ENCODE peak calls at places on chromosomes 5 and 9, in nine cellular contexts. One of them, this sample, is unnamed.

GRCh38 chr5:160173-160510 is 31.2 kb upstream of the LRRC14B start:
- DNase-seq in bronchial epithelial cell: no peak
- DNase-seq in cardiac fibroblast: no peak
- DNase-seq in spleen: peak; percentile 62
- DNase-seq in heart right ventricle: no peak
- DNase-seq in HuH-7: no peak
- DNase-seq in NCI-H1417: no peak
- DNase-seq in NCI-H69: no peak
- DNase-seq in stimulated activated CD8-positive, alpha-beta memory T cell treated with anti-CD3 and anti-CD28 coated beads, Interleukin-15, amount 100 ng/mL, for 1 hour: no peak
- DNase-seq in this sample: no peak

GRCh38 chr9:96031366-96031824 is 155.9 kb downstream of the ERCC6L2 start:
- DNase-seq in bronchial epithelial cell: peak; percentile 40
- DNase-seq in cardiac fibroblast: peak; percentile 65
- DNase-seq in spleen: no peak
- DNase-seq in heart right ventricle: peak; percentile 41
- DNase-seq in HuH-7: no peak
- DNase-seq in NCI-H1417: peak; percentile 98
- DNase-seq in NCI-H69: peak; percentile 99
- DNase-seq in stimulated activated CD8-positive, alpha-beta memory T cell treated with anti-CD3 and anti-CD28 coated beads, Interleukin-15, amount 100 ng/mL, for 1 hour: no peak
- DNase-seq in this sample: no peak

GRCh38 chr5:85716344-85717202 is 901.2 kb upstream of the COX7C start:
- DNase-seq in bronchial epithelial cell: no peak
- DNase-seq in cardiac fibroblast: no peak
- DNase-seq in spleen: no peak
- DNase-seq in heart right ventricle: no peak
- DNase-seq in HuH-7: no peak
- DNase-seq in NCI-H1417: no peak
- DNase-seq in NCI-H69: no peak
- DNase-seq in stimulated activated CD8-positive, alpha-beta memory T cell treated with anti-CD3 and anti-CD28 coated beads, Interleukin-15, amount 100 ng/mL, for 1 hour: no peak
- DNase-seq in this sample: no peak

GRCh38 chr9:16268037-16269010 is 602.1 kb downstream of the BNC2 start:
- DNase-seq in bronchial epithelial cell: peak; percentile 19
- DNase-seq in cardiac fibroblast: peak; percentile 36
- DNase-seq in spleen: no peak
- DNase-seq in heart right ventricle: no peak
- DNase-seq in HuH-7: no peak
- DNase-seq in NCI-H1417: no peak
- DNase-seq in NCI-H69: no peak
- DNase-seq in stimulated activated CD8-positive, alpha-beta memory T cell treated with anti-CD3 and anti-CD28 coated beads, Interleukin-15, amount 100 ng/mL, for 1 hour: no peak
- DNase-seq in this sample: no peak

GRCh38 chr5:160260881-160261815 is 31.8 kb downstream of the FABP6 start:
- DNase-seq in bronchial epithelial cell: peak; percentile 72
- DNase-seq in cardiac fibroblast: peak; percentile 92
- DNase-seq in spleen: peak; percentile 80
- DNase-seq in heart right ventricle: no peak
- DNase-seq in HuH-7: no peak
- DNase-seq in NCI-H1417: no peak
- DNase-seq in NCI-H69: no peak
- DNase-seq in stimulated activated CD8-positive, alpha-beta memory T cell treated with anti-CD3 and anti-CD28 coated beads, Interleukin-15, amount 100 ng/mL, for 1 hour: no peak
- DNase-seq in this sample: no peak

GRCh38 chr5:127031147-127031862 is 947 bp upstream of the MARCHF3 start:
- DNase-seq in bronchial epithelial cell: no peak
- DNase-seq in cardiac fibroblast: no peak
- DNase-seq in spleen: peak; percentile 91
- DNase-seq in heart right ventricle: no peak
- DNase-seq in HuH-7: peak; percentile 23
- DNase-seq in NCI-H1417: no peak
- DNase-seq in NCI-H69: peak; percentile 77
- DNase-seq in stimulated activated CD8-positive, alpha-beta memory T cell treated with anti-CD3 and anti-CD28 coated beads, Interleukin-15, amount 100 ng/mL, for 1 hour: no peak
- DNase-seq in this sample: no peak

GRCh38 chr5:172486451-172486850 is 32.1 kb upstream of the SH3PXD2B start:
- DNase-seq in bronchial epithelial cell: no peak
- DNase-seq in cardiac fibroblast: no peak
- DNase-seq in spleen: no peak
- DNase-seq in heart right ventricle: peak; percentile 40
- DNase-seq in HuH-7: no peak
- DNase-seq in NCI-H1417: no peak
- DNase-seq in NCI-H69: no peak
- DNase-seq in stimulated activated CD8-positive, alpha-beta memory T cell treated with anti-CD3 and anti-CD28 coated beads, Interleukin-15, amount 100 ng/mL, for 1 hour: no peak
- DNase-seq in this sample: peak; percentile 34

GRCh38 chr5:149110406-149110805 is 30.9 kb upstream of the ABLIM3 start:
- DNase-seq in bronchial epithelial cell: peak; percentile 43
- DNase-seq in cardiac fibroblast: no peak
- DNase-seq in spleen: no peak
- DNase-seq in heart right ventricle: no peak
- DNase-seq in HuH-7: no peak
- DNase-seq in NCI-H1417: no peak
- DNase-seq in NCI-H69: no peak
- DNase-seq in stimulated activated CD8-positive, alpha-beta memory T cell treated with anti-CD3 and anti-CD28 coated beads, Interleukin-15, amount 100 ng/mL, for 1 hour: no peak
- DNase-seq in this sample: no peak

GRCh38 chr9:88814521-88815101 is 176.7 kb upstream of the S1PR3 start:
- DNase-seq in bronchial epithelial cell: no peak
- DNase-seq in cardiac fibroblast: peak; percentile 82
- DNase-seq in spleen: no peak
- DNase-seq in heart right ventricle: peak; percentile 77
- DNase-seq in HuH-7: no peak
- DNase-seq in NCI-H1417: no peak
- DNase-seq in NCI-H69: no peak
- DNase-seq in stimulated activated CD8-positive, alpha-beta memory T cell treated with anti-CD3 and anti-CD28 coated beads, Interleukin-15, amount 100 ng/mL, for 1 hour: no peak
- DNase-seq in this sample: no peak

GRCh38 chr9:111622626-111623025 is 8.5 kb upstream of the DNAJC25 start:
- DNase-seq in bronchial epithelial cell: peak; percentile 79
- DNase-seq in cardiac fibroblast: peak; percentile 85
- DNase-seq in spleen: no peak
- DNase-seq in heart right ventricle: no peak
- DNase-seq in HuH-7: no peak
- DNase-seq in NCI-H1417: no peak
- DNase-seq in NCI-H69: no peak
- DNase-seq in stimulated activated CD8-positive, alpha-beta memory T cell treated with anti-CD3 and anti-CD28 coated beads, Interleukin-15, amount 100 ng/mL, for 1 hour: no peak
- DNase-seq in this sample: no peak

GRCh38 chr5:5666076-5666365 is 243.5 kb downstream of the ICE1 start:
- DNase-seq in bronchial epithelial cell: no peak
- DNase-seq in cardiac fibroblast: no peak
- DNase-seq in spleen: no peak
- DNase-seq in heart right ventricle: no peak
- DNase-seq in HuH-7: no peak
- DNase-seq in NCI-H1417: no peak
- DNase-seq in NCI-H69: no peak
- DNase-seq in stimulated activated CD8-positive, alpha-beta memory T cell treated with anti-CD3 and anti-CD28 coated beads, Interleukin-15, amount 100 ng/mL, for 1 hour: no peak
- DNase-seq in this sample: no peak

GRCh38 chr9:17251100-17251499 is 116.3 kb downstream of the CNTLN start:
- DNase-seq in bronchial epithelial cell: no peak
- DNase-seq in cardiac fibroblast: no peak
- DNase-seq in spleen: no peak
- DNase-seq in heart right ventricle: no peak
- DNase-seq in HuH-7: no peak
- DNase-seq in NCI-H1417: no peak
- DNase-seq in NCI-H69: no peak
- DNase-seq in stimulated activated CD8-positive, alpha-beta memory T cell treated with anti-CD3 and anti-CD28 coated beads, Interleukin-15, amount 100 ng/mL, for 1 hour: no peak
- DNase-seq in this sample: no peak

GRCh38 chr9:91803143-91803940 is 146.7 kb downstream of the ROR2 start:
- DNase-seq in bronchial epithelial cell: no peak
- DNase-seq in cardiac fibroblast: peak; percentile 54
- DNase-seq in spleen: no peak
- DNase-seq in heart right ventricle: no peak
- DNase-seq in HuH-7: no peak
- DNase-seq in NCI-H1417: no peak
- DNase-seq in NCI-H69: no peak
- DNase-seq in stimulated activated CD8-positive, alpha-beta memory T cell treated with anti-CD3 and anti-CD28 coated beads, Interleukin-15, amount 100 ng/mL, for 1 hour: no peak
- DNase-seq in this sample: no peak

GRCh38 chr9:100473271-100474081 is 527 bp downstream of the TMEFF1 start:
- DNase-seq in bronchial epithelial cell: no peak
- DNase-seq in cardiac fibroblast: peak; percentile 35
- DNase-seq in spleen: peak; percentile 78
- DNase-seq in heart right ventricle: no peak
- DNase-seq in HuH-7: peak; percentile 46
- DNase-seq in NCI-H1417: peak; percentile 81
- DNase-seq in NCI-H69: peak; percentile 88
- DNase-seq in stimulated activated CD8-positive, alpha-beta memory T cell treated with anti-CD3 and anti-CD28 coated beads, Interleukin-15, amount 100 ng/mL, for 1 hour: no peak
- DNase-seq in this sample: peak; percentile 61

GRCh38 chr5:103587185-103587748 is 24.7 kb upstream of the NUDT12 start:
- DNase-seq in bronchial epithelial cell: peak; percentile 41
- DNase-seq in cardiac fibroblast: peak; percentile 55
- DNase-seq in spleen: no peak
- DNase-seq in heart right ventricle: no peak
- DNase-seq in HuH-7: peak; percentile 8
- DNase-seq in NCI-H1417: peak; percentile 78
- DNase-seq in NCI-H69: peak; percentile 77
- DNase-seq in stimulated activated CD8-positive, alpha-beta memory T cell treated with anti-CD3 and anti-CD28 coated beads, Interleukin-15, amount 100 ng/mL, for 1 hour: no peak
- DNase-seq in this sample: no peak

GRCh38 chr9:136659861-136660784 is 2.6 kb upstream of the EGFL7 start:
- DNase-seq in bronchial epithelial cell: no peak
- DNase-seq in cardiac fibroblast: no peak
- DNase-seq in spleen: peak; percentile 61
- DNase-seq in heart right ventricle: peak; percentile 8
- DNase-seq in HuH-7: no peak
- DNase-seq in NCI-H1417: no peak
- DNase-seq in NCI-H69: no peak
- DNase-seq in stimulated activated CD8-positive, alpha-beta memory T cell treated with anti-CD3 and anti-CD28 coated beads, Interleukin-15, amount 100 ng/mL, for 1 hour: no peak
- DNase-seq in this sample: no peak

GRCh38 chr9:33465096-33465495 is 8.6 kb downstream of the NOL6 start:
- DNase-seq in bronchial epithelial cell: no peak
- DNase-seq in cardiac fibroblast: no peak
- DNase-seq in spleen: peak; percentile 71
- DNase-seq in heart right ventricle: no peak
- DNase-seq in HuH-7: no peak
- DNase-seq in NCI-H1417: no peak
- DNase-seq in NCI-H69: no peak
- DNase-seq in stimulated activated CD8-positive, alpha-beta memory T cell treated with anti-CD3 and anti-CD28 coated beads, Interleukin-15, amount 100 ng/mL, for 1 hour: no peak
- DNase-seq in this sample: no peak

GRCh38 chr5:181241393-181241975 is 2.2 kb downstream of the RACK1 start:
- DNase-seq in bronchial epithelial cell: peak; percentile 95
- DNase-seq in cardiac fibroblast: peak; percentile 85
- DNase-seq in spleen: no peak
- DNase-seq in heart right ventricle: no peak
- DNase-seq in HuH-7: no peak
- DNase-seq in NCI-H1417: no peak
- DNase-seq in NCI-H69: no peak
- DNase-seq in stimulated activated CD8-positive, alpha-beta memory T cell treated with anti-CD3 and anti-CD28 coated beads, Interleukin-15, amount 100 ng/mL, for 1 hour: no peak
- DNase-seq in this sample: no peak

GRCh38 chr5:153601377-153601776 is 110.9 kb downstream of the GRIA1 start:
- DNase-seq in bronchial epithelial cell: no peak
- DNase-seq in cardiac fibroblast: no peak
- DNase-seq in spleen: no peak
- DNase-seq in heart right ventricle: no peak
- DNase-seq in HuH-7: no peak
- DNase-seq in NCI-H1417: no peak
- DNase-seq in NCI-H69: peak; percentile 18
- DNase-seq in stimulated activated CD8-positive, alpha-beta memory T cell treated with anti-CD3 and anti-CD28 coated beads, Interleukin-15, amount 100 ng/mL, for 1 hour: no peak
- DNase-seq in this sample: no peak

GRCh38 chr5:181108578-181109165 is 22.3 kb downstream of the OR2V1 start:
- DNase-seq in bronchial epithelial cell: no peak
- DNase-seq in cardiac fibroblast: no peak
- DNase-seq in spleen: no peak
- DNase-seq in heart right ventricle: no peak
- DNase-seq in HuH-7: no peak
- DNase-seq in NCI-H1417: no peak
- DNase-seq in NCI-H69: no peak
- DNase-seq in stimulated activated CD8-positive, alpha-beta memory T cell treated with anti-CD3 and anti-CD28 coated beads, Interleukin-15, amount 100 ng/mL, for 1 hour: no peak
- DNase-seq in this sample: peak; percentile 78

GRCh38 chr5:91293131-91293530 is 90.0 kb downstream of the ARRDC3 start:
- DNase-seq in bronchial epithelial cell: no peak
- DNase-seq in cardiac fibroblast: no peak
- DNase-seq in spleen: no peak
- DNase-seq in heart right ventricle: no peak
- DNase-seq in HuH-7: no peak
- DNase-seq in NCI-H1417: peak; percentile 28
- DNase-seq in NCI-H69: peak; percentile 88
- DNase-seq in stimulated activated CD8-positive, alpha-beta memory T cell treated with anti-CD3 and anti-CD28 coated beads, Interleukin-15, amount 100 ng/mL, for 1 hour: no peak
- DNase-seq in this sample: no peak

GRCh38 chr5:123181394-123181801 is 92.4 kb downstream of the PRDM6 start:
- DNase-seq in bronchial epithelial cell: peak; percentile 12
- DNase-seq in cardiac fibroblast: no peak
- DNase-seq in spleen: no peak
- DNase-seq in heart right ventricle: no peak
- DNase-seq in HuH-7: no peak
- DNase-seq in NCI-H1417: no peak
- DNase-seq in NCI-H69: peak; percentile 21
- DNase-seq in stimulated activated CD8-positive, alpha-beta memory T cell treated with anti-CD3 and anti-CD28 coated beads, Interleukin-15, amount 100 ng/mL, for 1 hour: no peak
- DNase-seq in this sample: no peak

GRCh38 chr5:142863856-142864255 is 93.7 kb downstream of the ARHGAP26 start:
- DNase-seq in bronchial epithelial cell: no peak
- DNase-seq in cardiac fibroblast: no peak
- DNase-seq in spleen: no peak
- DNase-seq in heart right ventricle: no peak
- DNase-seq in HuH-7: no peak
- DNase-seq in NCI-H1417: no peak
- DNase-seq in NCI-H69: no peak
- DNase-seq in stimulated activated CD8-positive, alpha-beta memory T cell treated with anti-CD3 and anti-CD28 coated beads, Interleukin-15, amount 100 ng/mL, for 1 hour: no peak
- DNase-seq in this sample: no peak

GRCh38 chr5:97840643-97841042 is 657.6 kb upstream of the RIOK2 start:
- DNase-seq in bronchial epithelial cell: peak; percentile 50
- DNase-seq in cardiac fibroblast: peak; percentile 12
- DNase-seq in spleen: no peak
- DNase-seq in heart right ventricle: no peak
- DNase-seq in HuH-7: no peak
- DNase-seq in NCI-H1417: no peak
- DNase-seq in NCI-H69: no peak
- DNase-seq in stimulated activated CD8-positive, alpha-beta memory T cell treated with anti-CD3 and anti-CD28 coated beads, Interleukin-15, amount 100 ng/mL, for 1 hour: no peak
- DNase-seq in this sample: no peak

GRCh38 chr5:73673161-73673591 is 47.2 kb downstream of the ARHGEF28 start:
- DNase-seq in bronchial epithelial cell: peak; percentile 86
- DNase-seq in cardiac fibroblast: peak; percentile 90
- DNase-seq in spleen: no peak
- DNase-seq in heart right ventricle: no peak
- DNase-seq in HuH-7: no peak
- DNase-seq in NCI-H1417: no peak
- DNase-seq in NCI-H69: no peak
- DNase-seq in stimulated activated CD8-positive, alpha-beta memory T cell treated with anti-CD3 and anti-CD28 coated beads, Interleukin-15, amount 100 ng/mL, for 1 hour: no peak
- DNase-seq in this sample: no peak

GRCh38 chr9:38067611-38067891 is 1.5 kb downstream of the SHB start:
- DNase-seq in bronchial epithelial cell: no peak
- DNase-seq in cardiac fibroblast: no peak
- DNase-seq in spleen: peak; percentile 82
- DNase-seq in heart right ventricle: no peak
- DNase-seq in HuH-7: no peak
- DNase-seq in NCI-H1417: peak; percentile 51
- DNase-seq in NCI-H69: peak; percentile 70
- DNase-seq in stimulated activated CD8-positive, alpha-beta memory T cell treated with anti-CD3 and anti-CD28 coated beads, Interleukin-15, amount 100 ng/mL, for 1 hour: no peak
- DNase-seq in this sample: no peak

GRCh38 chr9:12065050-12065449 is 628.1 kb upstream of the TYRP1 start:
- DNase-seq in bronchial epithelial cell: no peak
- DNase-seq in cardiac fibroblast: no peak
- DNase-seq in spleen: no peak
- DNase-seq in heart right ventricle: no peak
- DNase-seq in HuH-7: no peak
- DNase-seq in NCI-H1417: no peak
- DNase-seq in NCI-H69: no peak
- DNase-seq in stimulated activated CD8-positive, alpha-beta memory T cell treated with anti-CD3 and anti-CD28 coated beads, Interleukin-15, amount 100 ng/mL, for 1 hour: no peak
- DNase-seq in this sample: no peak

GRCh38 chr9:97388721-97389238 is 23.1 kb upstream of the TDRD7 start:
- DNase-seq in bronchial epithelial cell: no peak
- DNase-seq in cardiac fibroblast: no peak
- DNase-seq in spleen: no peak
- DNase-seq in heart right ventricle: no peak
- DNase-seq in HuH-7: no peak
- DNase-seq in NCI-H1417: no peak
- DNase-seq in NCI-H69: peak; percentile 36
- DNase-seq in stimulated activated CD8-positive, alpha-beta memory T cell treated with anti-CD3 and anti-CD28 coated beads, Interleukin-15, amount 100 ng/mL, for 1 hour: no peak
- DNase-seq in this sample: no peak

GRCh38 chr5:43456556-43456955 is 27.1 kb downstream of the TMEM267 start:
- DNase-seq in bronchial epithelial cell: no peak
- DNase-seq in cardiac fibroblast: no peak
- DNase-seq in spleen: no peak
- DNase-seq in heart right ventricle: no peak
- DNase-seq in HuH-7: no peak
- DNase-seq in NCI-H1417: no peak
- DNase-seq in NCI-H69: no peak
- DNase-seq in stimulated activated CD8-positive, alpha-beta memory T cell treated with anti-CD3 and anti-CD28 coated beads, Interleukin-15, amount 100 ng/mL, for 1 hour: no peak
- DNase-seq in this sample: no peak

GRCh38 chr5:10198021-10198420 is 51.7 kb downstream of the ATPSCKMT start:
- DNase-seq in bronchial epithelial cell: no peak
- DNase-seq in cardiac fibroblast: no peak
- DNase-seq in spleen: no peak
- DNase-seq in heart right ventricle: no peak
- DNase-seq in HuH-7: no peak
- DNase-seq in NCI-H1417: no peak
- DNase-seq in NCI-H69: no peak
- DNase-seq in stimulated activated CD8-positive, alpha-beta memory T cell treated with anti-CD3 and anti-CD28 coated beads, Interleukin-15, amount 100 ng/mL, for 1 hour: no peak
- DNase-seq in this sample: no peak